ENCODE peak calls at places on chromosomes 2 and 18, in four cellular contexts. P is GM12891; T is cerebellar cortex; C is CD4-positive, alpha-beta T cell. Z is an unnamed sample.

GRCh38 chr2:9244985-9245544 is 38.5 kb downstream of the ASAP2 start:
- DNase-seq in P (no peak), T (no peak), C (no peak), Z (no peak)

GRCh38 chr2:211149731-211150130 is 593.3 kb downstream of the CPS1 start:
- DNase-seq in P (no peak), T (no peak), C (no peak), Z (no peak)

GRCh38 chr2:224538739-224539138 is 46.4 kb downstream of the CUL3 start:
- DNase-seq in P (no peak), T (no peak), C (no peak), Z (no peak)

GRCh38 chr18:34086370-34086769 is 138.3 kb downstream of the NOL4 start:
- DNase-seq in P (no peak), T (no peak), C (no peak), Z (no peak)

GRCh38 chr2:203708846-203709815 is 2.7 kb downstream of the CD28 start:
- DNase-seq in P (no peak), T (no peak), C (no peak), Z (no peak)

GRCh38 chr18:74333091-74333490 is 17.5 kb downstream of the C18orf63 start:
- DNase-seq in P (no peak), T (no peak), C (no peak), Z (no peak)

GRCh38 chr2:134155134-134155533 is 98.7 kb upstream of the MGAT5 start:
- DNase-seq in P (peak; percentile 50), T (no peak), C (no peak), Z (peak; percentile 32)

GRCh38 chr2:73116182-73116960 is 3.6 kb upstream of the RAB11FIP5 start:
- DNase-seq in P (no peak), T (no peak), C (no peak), Z (no peak)

GRCh38 chr18:44741551-44741950 is 60.9 kb downstream of the SETBP1 start:
- DNase-seq in P (no peak), T (peak; percentile 25), C (no peak), Z (no peak)

GRCh38 chr2:32947484-32948143 is 861 bp downstream of the LTBP1 start:
- DNase-seq in P (peak; percentile 41), T (no peak), C (no peak), Z (peak; percentile 27)

GRCh38 chr2:240467659-240468299 is 32.3 kb downstream of the GPC1 start:
- DNase-seq in P (peak; percentile 32), T (no peak), C (no peak), Z (peak; percentile 2)

GRCh38 chr2:126657636-126658315 is 1.8 kb downstream of the GYPC start:
- DNase-seq in P (peak; percentile 62), T (no peak), C (peak; percentile 50), Z (peak; percentile 60)

GRCh38 chr18:36419913-36420531 is 122.5 kb downstream of the FHOD3 start:
- DNase-seq in P (no peak), T (no peak), C (no peak), Z (peak; percentile 5)

GRCh38 chr18:10923671-10924070 is 225.7 kb downstream of the PIEZO2 start:
- DNase-seq in P (no peak), T (no peak), C (no peak), Z (no peak)

GRCh38 chr2:104846955-104847820 is 6.7 kb upstream of the POU3F3 start:
- DNase-seq in P (no peak), T (no peak), C (no peak), Z (no peak)

GRCh38 chr2:214246417-214246816 is 164.4 kb upstream of the VWC2L start:
- DNase-seq in P (no peak), T (no peak), C (no peak), Z (no peak)

GRCh38 chr2:185676316-185676715 is 62.3 kb upstream of the FSIP2 start:
- DNase-seq in P (no peak), T (peak; percentile 24), C (no peak), Z (no peak)

GRCh38 chr2:73985318-73986084 is 791 bp downstream of the TET3 start:
- DNase-seq in P (peak; percentile 53), T (no peak), C (peak; percentile 29), Z (no peak)

GRCh38 chr2:9769171-9770005 is 73.9 kb upstream of the TAF1B start:
- DNase-seq in P (peak; percentile 57), T (peak; percentile 56), C (no peak), Z (no peak)

GRCh38 chr2:38443021-38443541 is 66.0 kb upstream of the ATL2 start:
- DNase-seq in P (no peak), T (peak; percentile 58), C (no peak), Z (no peak)

Z was measured in GM19239.